ENCODE peak calls at places on chromosomes 13 and 19, in nine cellular contexts. Y, B, I, X, H, P, E, M and Z are unnamed samples.

GRCh38 chr13:31530883-31531282 is 208.4 kb upstream of the RXFP2 start:
- DNase-seq in Y (no peak), B (no peak), I (no peak), X (no peak), H (no peak), P (no peak), E (no peak), M (no peak), Z (no peak)

GRCh38 chr13:113648218-113648615 is 9.8 kb downstream of the ATP4B start:
- DNase-seq in Y (no peak), B (peak), I (no peak), X (no peak), H (no peak), P (peak), E (no peak), M (no peak), Z (no peak)

GRCh38 chr13:37288057-37288720 is 182.7 kb upstream of the CSNK1A1L start:
- DNase-seq in Y (peak), B (no peak), I (no peak), X (no peak), H (no peak), P (no peak), E (no peak), M (no peak), Z (no peak)

GRCh38 chr13:31310781-31311180 is 111.0 kb downstream of the B3GLCT start:
- DNase-seq in Y (no peak), B (no peak), I (no peak), X (no peak), H (no peak), P (no peak), E (no peak), M (no peak), Z (no peak)

GRCh38 chr13:57595775-57596174 is 35.8 kb upstream of the PCDH17 start:
- DNase-seq in Y (no peak), B (no peak), I (no peak), X (no peak), H (no peak), P (no peak), E (no peak), M (no peak), Z (no peak)

GRCh38 chr13:30142502-30143211 is 164.7 kb downstream of the KATNAL1 start:
- DNase-seq in Y (peak), B (no peak), I (peak), X (peak), H (no peak), P (no peak), E (no peak), M (peak), Z (peak)

GRCh38 chr19:7905298-7905697 is 1.6 kb downstream of the MAP2K7 start:
- DNase-seq in Y (no peak), B (no peak), I (no peak), X (no peak), H (no peak), P (no peak), E (peak), M (no peak), Z (no peak)

GRCh38 chr19:12064266-12065099 is at the start of gene ZNF844:
- DNase-seq in Y (peak), B (peak), I (peak), X (peak), H (peak), P (peak), E (peak), M (peak), Z (no peak)

GRCh38 chr19:33241530-33242101 is 16.0 kb upstream of the SLC7A10 start:
- DNase-seq in Y (no peak), B (peak), I (peak), X (no peak), H (no peak), P (no peak), E (no peak), M (peak), Z (no peak)

GRCh38 chr13:110957181-110957884 is 42.5 kb upstream of the ANKRD10 start:
- DNase-seq in Y (no peak), B (no peak), I (no peak), X (no peak), H (no peak), P (no peak), E (no peak), M (no peak), Z (no peak)

GRCh38 chr19:40305403-40305802 is 20.3 kb upstream of the AKT2 start:
- DNase-seq in Y (peak), B (peak), I (peak), X (peak), H (no peak), P (peak), E (peak), M (peak), Z (peak)

GRCh38 chr19:51501594-51502263 is at the start of gene SIGLEC12:
- DNase-seq in Y (no peak), B (peak), I (no peak), X (no peak), H (no peak), P (no peak), E (peak), M (no peak), Z (no peak)

GRCh38 chr13:111919826-111920225 is 147.1 kb upstream of the SOX1 start:
- DNase-seq in Y (no peak), B (no peak), I (no peak), X (no peak), H (no peak), P (no peak), E (no peak), M (no peak), Z (no peak)

GRCh38 chr13:33796095-33796494 is 21.9 kb upstream of the RFC3 start:
- DNase-seq in Y (no peak), B (no peak), I (no peak), X (no peak), H (no peak), P (no peak), E (no peak), M (no peak), Z (no peak)

GRCh38 chr19:56476671-56477428 is at the start of gene ZNF667:
- DNase-seq in Y (peak), B (no peak), I (no peak), X (no peak), H (no peak), P (no peak), E (no peak), M (peak), Z (no peak)

GRCh38 chr19:28737021-28737525 is 475.9 kb downstream of the UQCRFS1 start:
- DNase-seq in Y (peak), B (no peak), I (no peak), X (peak), H (no peak), P (no peak), E (no peak), M (peak), Z (no peak)

GRCh38 chr13:42836930-42837329 is 55.5 kb downstream of the FAM216B start:
- DNase-seq in Y (peak), B (no peak), I (no peak), X (no peak), H (no peak), P (no peak), E (no peak), M (peak), Z (no peak)

GRCh38 chr13:42384265-42384664 is 112.3 kb downstream of the AKAP11 start:
- DNase-seq in Y (no peak), B (no peak), I (no peak), X (no peak), H (no peak), P (no peak), E (no peak), M (peak), Z (no peak)

GRCh38 chr13:30061217-30061616 is 210.8 kb upstream of the UBL3 start:
- DNase-seq in Y (no peak), B (no peak), I (no peak), X (no peak), H (no peak), P (no peak), E (no peak), M (no peak), Z (no peak)

GRCh38 chr13:46773556-46773955 is 23.4 kb downstream of the ESD start:
- DNase-seq in Y (no peak), B (no peak), I (no peak), X (no peak), H (no peak), P (no peak), E (no peak), M (no peak), Z (no peak)

GRCh38 chr13:40981361-40981760 is 37.8 kb downstream of the ELF1 start:
- DNase-seq in Y (peak), B (no peak), I (no peak), X (no peak), H (no peak), P (no peak), E (no peak), M (no peak), Z (no peak)

GRCh38 chr19:51552608-51552995 is 18.5 kb upstream of the ZNF175 start:
- DNase-seq in Y (no peak), B (no peak), I (no peak), X (no peak), H (no peak), P (no peak), E (no peak), M (no peak), Z (no peak)

GRCh38 chr19:45179063-45179847 is 671 bp downstream of the BLOC1S3 start:
- DNase-seq in Y (peak), B (peak), I (no peak), X (no peak), H (no peak), P (no peak), E (peak), M (peak), Z (no peak)

GRCh38 chr13:72504026-72504925 is 223.2 kb downstream of the MZT1 start:
- DNase-seq in Y (no peak), B (no peak), I (no peak), X (no peak), H (no peak), P (no peak), E (no peak), M (peak), Z (no peak)

GRCh38 chr13:46484561-46484960 is 68.4 kb upstream of the LRCH1 start:
- DNase-seq in Y (no peak), B (no peak), I (no peak), X (no peak), H (no peak), P (no peak), E (no peak), M (no peak), Z (no peak)

GRCh38 chr19:38561658-38562057 is 56.1 kb downstream of the MAP4K1 start:
- DNase-seq in Y (no peak), B (peak), I (no peak), X (no peak), H (no peak), P (no peak), E (no peak), M (no peak), Z (no peak)

GRCh38 chr13:28568286-28568685 is 73.4 kb upstream of the FLT1 start:
- DNase-seq in Y (peak), B (peak), I (no peak), X (peak), H (no peak), P (no peak), E (peak), M (peak), Z (no peak)

GRCh38 chr19:39252458-39252857 is 3.8 kb upstream of the IFNL4 start:
- DNase-seq in Y (no peak), B (no peak), I (no peak), X (no peak), H (no peak), P (no peak), E (no peak), M (no peak), Z (no peak)

GRCh38 chr19:50952890-50953289 is at the start of gene KLK5:
- DNase-seq in Y (no peak), B (no peak), I (no peak), X (no peak), H (no peak), P (no peak), E (no peak), M (no peak), Z (no peak)

GRCh38 chr13:25990801-25991200 is 61.0 kb downstream of the SHISA2 start:
- DNase-seq in Y (peak), B (no peak), I (no peak), X (no peak), H (no peak), P (no peak), E (no peak), M (peak), Z (no peak)

GRCh38 chr13:108220042-108220441 is 1.9 kb downstream of the ABHD13 start:
- DNase-seq in Y (no peak), B (peak), I (no peak), X (no peak), H (no peak), P (no peak), E (peak), M (no peak), Z (no peak)

GRCh38 chr13:48942131-48942530 is 33.6 kb upstream of the FNDC3A start:
- DNase-seq in Y (peak), B (no peak), I (no peak), X (peak), H (no peak), P (no peak), E (no peak), M (peak), Z (no peak)

GRCh38 chr19:4494691-4495064 is 22.6 kb downstream of the HDGFL2 start:
- DNase-seq in Y (no peak), B (no peak), I (no peak), X (no peak), H (no peak), P (no peak), E (no peak), M (no peak), Z (no peak)

GRCh38 chr19:4493929-4494690 is 22.0 kb downstream of the HDGFL2 start:
- DNase-seq in Y (no peak), B (no peak), I (no peak), X (no peak), H (no peak), P (no peak), E (no peak), M (no peak), Z (no peak)

GRCh38 chr19:4493104-4493928 is 21.2 kb downstream of the HDGFL2 start:
- DNase-seq in Y (no peak), B (no peak), I (no peak), X (no peak), H (no peak), P (no peak), E (no peak), M (no peak), Z (no peak)

GRCh38 chr19:4495471-4495870 is 22.8 kb downstream of the PLIN4 start:
- DNase-seq in Y (no peak), B (no peak), I (no peak), X (no peak), H (no peak), P (no peak), E (no peak), M (no peak), Z (no peak)

GRCh38 chr19:4492337-4493103 is 20.4 kb downstream of the HDGFL2 start:
- DNase-seq in Y (no peak), B (no peak), I (no peak), X (no peak), H (no peak), P (no peak), E (no peak), M (no peak), Z (no peak)
- H3K27ac ChIP-seq in Y (no peak), B (no peak), I (no peak), X (no peak), H (no peak), P (no peak), E (no peak), M (no peak), Z (no peak)

GRCh38 chr19:2451741-2452140 is 5.0 kb downstream of the LMNB2 start:
- DNase-seq in Y (no peak), B (no peak), I (no peak), X (no peak), H (no peak), P (no peak), E (no peak), M (no peak), Z (no peak)
- H3K27ac ChIP-seq in Y (peak), B (no peak), I (no peak), X (no peak), H (no peak), P (no peak), E (no peak), M (no peak), Z (no peak)

DNA sequence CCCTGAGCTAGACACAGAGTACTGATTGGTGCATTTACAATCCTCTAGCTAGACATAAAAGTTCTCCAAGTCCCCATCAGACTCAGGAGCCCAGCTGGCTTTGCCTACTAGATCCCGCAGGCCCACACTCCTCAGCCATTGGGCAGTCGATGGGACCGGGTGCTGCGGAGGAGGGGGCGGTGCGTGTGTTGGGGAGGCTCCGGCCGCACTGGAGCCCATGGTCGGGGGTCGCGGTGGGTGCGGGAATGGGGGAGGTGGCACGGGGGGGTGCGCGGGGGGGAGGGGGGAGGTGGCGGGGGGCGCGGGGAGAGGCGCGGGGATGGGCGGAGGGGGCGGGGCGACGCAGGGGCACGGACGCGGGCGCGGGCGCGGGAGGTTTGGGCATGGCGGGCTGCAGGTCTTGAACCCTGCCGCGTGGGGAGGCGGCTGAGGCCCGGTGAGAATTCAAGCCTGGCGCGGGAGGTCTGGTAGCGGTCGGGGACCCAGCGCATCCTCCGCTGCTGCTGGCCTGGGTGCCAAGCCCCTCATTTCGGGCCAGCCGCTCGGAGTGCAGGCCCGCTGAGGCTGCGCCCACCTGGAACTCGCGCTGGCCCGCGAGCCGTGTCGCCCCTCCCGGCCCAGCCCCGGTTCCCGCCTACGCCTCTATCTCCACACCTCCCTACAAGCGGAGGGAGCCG is 674.1 kb downstream of the SLITRK5 start:
- DNase-seq in Y (no peak), B (no peak), I (no peak), X (no peak), H (no peak), P (no peak), E (no peak), M (no peak), Z (no peak)
- H3K27ac ChIP-seq in Y (no peak), B (no peak), I (no peak), X (no peak), H (no peak), P (no peak), E (no peak), M (no peak), Z (no peak)

GRCh38 chr13:61950828-61951227 is 535.2 kb upstream of the PCDH20 start:
- DNase-seq in Y (no peak), B (no peak), I (no peak), X (no peak), H (no peak), P (no peak), E (no peak), M (no peak), Z (no peak)

DNA sequence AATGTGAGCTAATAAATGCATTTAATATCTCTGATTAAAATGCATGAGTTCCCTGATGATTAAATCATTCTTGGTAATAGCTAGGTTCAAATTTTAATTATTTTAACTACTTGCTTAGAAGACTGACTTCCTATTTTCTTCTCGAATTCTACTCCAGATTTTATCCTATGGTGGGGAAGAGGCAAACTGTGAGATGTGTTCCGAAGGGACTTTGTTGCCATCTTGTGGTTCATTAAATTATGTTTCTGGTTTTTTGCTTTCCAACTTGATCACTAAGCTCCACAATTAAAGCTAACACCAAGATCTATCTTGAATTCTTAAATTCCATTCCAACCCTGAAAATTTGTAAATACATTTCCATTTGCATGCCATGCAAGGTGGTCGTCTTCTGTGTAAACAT is 538.4 kb upstream of the PCDH20 start:
- DNase-seq in Y (peak), B (no peak), I (no peak), X (no peak), H (peak), P (no peak), E (no peak), M (peak), Z (no peak)
- H3K27ac ChIP-seq in Y (no peak), B (no peak), I (no peak), X (no peak), H (no peak), P (no peak), E (no peak), M (no peak), Z (no peak)

DNA sequence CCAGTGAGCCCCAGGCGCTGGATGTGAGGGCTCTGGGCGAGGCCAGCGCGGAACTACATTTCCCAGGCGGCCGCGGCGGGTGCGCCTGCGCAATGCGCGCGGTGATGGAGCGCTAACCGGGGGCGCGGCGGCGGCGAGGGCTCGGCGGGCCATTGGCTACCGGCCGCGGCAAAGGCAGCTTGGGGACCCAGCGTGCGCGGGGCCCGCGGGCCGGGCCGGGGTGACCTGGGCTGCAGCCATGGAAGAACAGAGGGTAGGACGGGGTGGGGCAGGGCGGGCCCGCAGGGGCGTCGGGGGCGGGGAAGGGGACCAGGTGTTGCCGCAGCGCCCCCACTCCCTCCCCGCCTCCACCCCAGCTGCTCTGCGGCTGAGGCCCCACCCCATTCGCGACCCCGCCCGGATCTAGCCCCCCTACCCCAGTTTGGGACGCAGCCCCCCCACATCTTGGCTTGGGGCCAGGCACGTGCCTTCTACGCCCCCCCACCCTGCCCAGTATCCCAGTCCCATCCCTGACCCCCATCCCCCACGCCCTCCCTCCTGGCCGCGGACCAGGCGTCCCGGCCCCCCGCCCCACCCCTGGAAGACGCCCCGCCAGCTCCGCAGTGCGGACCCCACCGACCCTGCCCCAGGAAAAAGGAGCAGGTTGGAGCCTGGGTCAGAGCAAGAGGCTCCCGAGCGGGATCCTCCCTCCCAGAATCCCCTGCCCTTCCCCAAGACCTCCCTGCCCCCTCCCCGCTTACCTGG is at the start of gene FSD1:
- DNase-seq in Y (peak), B (no peak), I (peak), X (no peak), H (peak), P (no peak), E (no peak), M (peak), Z (peak)
- H3K27ac ChIP-seq in Y (no peak), B (no peak), I (no peak), X (no peak), H (no peak), P (no peak), E (no peak), M (no peak), Z (no peak)

DNA sequence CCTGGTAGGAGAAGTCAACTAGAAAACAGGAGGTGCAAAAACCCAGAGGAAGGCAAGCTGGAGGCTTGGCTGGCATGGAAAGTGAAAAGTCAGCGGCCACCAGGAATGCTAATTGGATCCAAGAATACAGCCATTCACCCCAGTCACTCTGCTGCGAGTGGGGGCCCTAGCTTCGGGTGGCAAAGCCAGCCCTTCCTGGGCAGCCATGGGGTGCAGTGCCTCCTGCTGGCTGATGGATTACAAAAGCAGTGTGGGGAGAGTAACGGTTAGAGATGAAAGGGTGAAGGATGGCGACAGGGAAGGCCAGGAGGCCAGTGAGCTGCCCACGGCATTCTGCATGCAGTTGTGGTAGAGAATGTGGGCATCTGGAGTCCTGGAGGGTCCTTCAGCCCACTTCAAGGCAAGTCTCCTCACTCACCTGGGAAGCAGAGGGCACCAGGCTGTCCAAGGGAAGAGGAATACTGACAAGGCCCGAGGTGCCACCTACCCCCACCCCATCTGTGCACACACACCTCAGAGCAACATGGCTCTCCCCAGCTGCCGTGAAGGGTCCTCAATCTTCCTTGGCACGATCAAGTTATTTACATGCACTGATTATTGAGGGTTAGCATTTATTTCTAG is 20.3 kb upstream of the EPHX3 start:
- DNase-seq in Y (peak), B (no peak), I (no peak), X (no peak), H (no peak), P (peak), E (no peak), M (peak), Z (peak)
- H3K27ac ChIP-seq in Y (peak), B (peak), I (no peak), X (peak), H (no peak), P (peak), E (peak), M (peak), Z (peak)

GRCh38 chr19:6414033-6414643 is 10.5 kb downstream of the KHSRP start:
- DNase-seq in Y (no peak), B (no peak), I (no peak), X (no peak), H (no peak), P (no peak), E (no peak), M (no peak), Z (no peak)
- H3K27ac ChIP-seq in Y (peak), B (no peak), I (no peak), X (no peak), H (no peak), P (no peak), E (no peak), M (no peak), Z (no peak)